ENCODE peak calls at places on chromosomes 12 and 14, in six cellular contexts. One of them, this sample, is unnamed.

GRCh38 chr12:51098611-51099010 is 15.2 kb upstream of the CSRNP2 start:
- DNase-seq in K562: no peak
- DNase-seq in upper lobe of left lung: no peak
- DNase-seq in SK-N-SH: no peak
- DNase-seq in A549: no peak
- DNase-seq in tibial nerve: no peak
- DNase-seq in this sample: no peak

GRCh38 chr14:101215266-101215665 is 311.7 kb upstream of the RTL1 start:
- DNase-seq in A549: no peak
- DNase-seq in K562: no peak
- DNase-seq in tibial nerve: no peak
- DNase-seq in SK-N-SH: no peak
- DNase-seq in upper lobe of left lung: no peak
- DNase-seq in this sample: no peak

GRCh38 chr12:33357181-33357580 is 82.4 kb downstream of the SYT10 start:
- DNase-seq in upper lobe of left lung: no peak
- DNase-seq in K562: no peak
- DNase-seq in tibial nerve: no peak
- DNase-seq in A549: no peak
- DNase-seq in SK-N-SH: no peak
- DNase-seq in this sample: no peak

GRCh38 chr12:131223171-131223761 is 269.6 kb downstream of the ADGRD1 start:
- DNase-seq in tibial nerve: no peak
- DNase-seq in upper lobe of left lung: peak; percentile 72
- DNase-seq in SK-N-SH: no peak
- DNase-seq in A549: no peak
- DNase-seq in K562: no peak
- DNase-seq in this sample: no peak

GRCh38 chr14:61184117-61184516 is 97.0 kb downstream of the TMEM30B start:
- DNase-seq in A549: no peak
- DNase-seq in K562: no peak
- DNase-seq in upper lobe of left lung: no peak
- DNase-seq in tibial nerve: no peak
- DNase-seq in SK-N-SH: no peak
- DNase-seq in this sample: no peak

GRCh38 chr12:64178122-64178521 is 44.0 kb downstream of the KICS2 start:
- DNase-seq in upper lobe of left lung: no peak
- DNase-seq in A549: no peak
- DNase-seq in K562: no peak
- DNase-seq in SK-N-SH: no peak
- DNase-seq in tibial nerve: no peak
- DNase-seq in this sample: no peak

GRCh38 chr12:106655577-106655976 is 72.8 kb downstream of the RFX4 start:
- DNase-seq in upper lobe of left lung: no peak
- DNase-seq in A549: no peak
- DNase-seq in SK-N-SH: no peak
- DNase-seq in tibial nerve: no peak
- DNase-seq in K562: no peak
- DNase-seq in this sample: no peak

GRCh38 chr12:53174881-53175491 is 5.5 kb upstream of the ZNF740 start:
- DNase-seq in SK-N-SH: no peak
- DNase-seq in K562: no peak
- DNase-seq in A549: peak; percentile 94
- DNase-seq in tibial nerve: no peak
- DNase-seq in upper lobe of left lung: no peak
- DNase-seq in this sample: no peak

GRCh38 chr12:10940389-10940788 is 1.3 kb upstream of the TAS2R14 start:
- DNase-seq in A549: peak; percentile 65
- DNase-seq in SK-N-SH: no peak
- DNase-seq in upper lobe of left lung: no peak
- DNase-seq in K562: no peak
- DNase-seq in tibial nerve: no peak
- DNase-seq in this sample: no peak

GRCh38 chr12:109475993-109476806 is 900 bp downstream of the KCTD10 start:
- DNase-seq in A549: no peak
- DNase-seq in SK-N-SH: peak; percentile 27
- DNase-seq in K562: no peak
- DNase-seq in upper lobe of left lung: no peak
- DNase-seq in tibial nerve: no peak
- DNase-seq in this sample: no peak

GRCh38 chr12:98453492-98453891 is 61.9 kb upstream of the TMPO start:
- DNase-seq in K562: no peak
- DNase-seq in SK-N-SH: no peak
- DNase-seq in A549: no peak
- DNase-seq in tibial nerve: no peak
- DNase-seq in upper lobe of left lung: no peak
- DNase-seq in this sample: no peak

GRCh38 chr12:117060927-117061300 is 38.3 kb downstream of the TESC start:
- DNase-seq in A549: no peak
- DNase-seq in upper lobe of left lung: no peak
- DNase-seq in SK-N-SH: no peak
- DNase-seq in tibial nerve: no peak
- DNase-seq in K562: no peak
- DNase-seq in this sample: no peak

GRCh38 chr12:110590806-110591326 is 7.7 kb upstream of the PPTC7 start:
- DNase-seq in SK-N-SH: no peak
- DNase-seq in tibial nerve: no peak
- DNase-seq in upper lobe of left lung: no peak
- DNase-seq in K562: no peak
- DNase-seq in A549: no peak
- DNase-seq in this sample: no peak

GRCh38 chr12:53070901-53071492 is 8.2 kb downstream of the SPRYD3 start:
- DNase-seq in tibial nerve: no peak
- DNase-seq in A549: no peak
- DNase-seq in SK-N-SH: no peak
- DNase-seq in K562: no peak
- DNase-seq in upper lobe of left lung: no peak
- DNase-seq in this sample: no peak

GRCh38 chr12:13128291-13129000 is 25.0 kb upstream of the GSG1 start:
- DNase-seq in K562: no peak
- DNase-seq in upper lobe of left lung: no peak
- DNase-seq in A549: no peak
- DNase-seq in SK-N-SH: no peak
- DNase-seq in tibial nerve: no peak
- DNase-seq in this sample: no peak

GRCh38 chr12:122868471-122869177 is 27.3 kb downstream of the VPS37B start:
- DNase-seq in tibial nerve: no peak
- DNase-seq in K562: no peak
- DNase-seq in upper lobe of left lung: no peak
- DNase-seq in SK-N-SH: no peak
- DNase-seq in A549: no peak
- DNase-seq in this sample: peak; percentile 26

GRCh38 chr12:109527489-109528123 is 45.7 kb downstream of the MMAB start:
- DNase-seq in SK-N-SH: no peak
- DNase-seq in upper lobe of left lung: no peak
- DNase-seq in tibial nerve: no peak
- DNase-seq in A549: no peak
- DNase-seq in K562: no peak
- DNase-seq in this sample: no peak

GRCh38 chr12:5623411-5623810 is 191.5 kb downstream of the NTF3 start:
- DNase-seq in A549: no peak
- DNase-seq in upper lobe of left lung: no peak
- DNase-seq in tibial nerve: no peak
- DNase-seq in K562: no peak
- DNase-seq in SK-N-SH: no peak
- DNase-seq in this sample: no peak

GRCh38 chr12:76303989-76304460 is 44.2 kb downstream of the BBS10 start:
- DNase-seq in A549: no peak
- DNase-seq in tibial nerve: no peak
- DNase-seq in upper lobe of left lung: no peak
- DNase-seq in K562: no peak
- DNase-seq in SK-N-SH: no peak
- DNase-seq in this sample: no peak

GRCh38 chr12:401235-402126 is at the start of gene CCDC77:
- DNase-seq in tibial nerve: peak; percentile 88
- DNase-seq in K562: peak; percentile 95
- DNase-seq in SK-N-SH: peak; percentile 95
- DNase-seq in upper lobe of left lung: peak; percentile 93
- DNase-seq in A549: peak; percentile 95
- DNase-seq in this sample: peak; percentile 92

GRCh38 chr12:77842430-77842829 is 11.7 kb downstream of the NAV3 start:
- DNase-seq in tibial nerve: no peak
- DNase-seq in A549: peak; percentile 17
- DNase-seq in upper lobe of left lung: no peak
- DNase-seq in K562: no peak
- DNase-seq in SK-N-SH: no peak
- DNase-seq in this sample: no peak

DNA sequence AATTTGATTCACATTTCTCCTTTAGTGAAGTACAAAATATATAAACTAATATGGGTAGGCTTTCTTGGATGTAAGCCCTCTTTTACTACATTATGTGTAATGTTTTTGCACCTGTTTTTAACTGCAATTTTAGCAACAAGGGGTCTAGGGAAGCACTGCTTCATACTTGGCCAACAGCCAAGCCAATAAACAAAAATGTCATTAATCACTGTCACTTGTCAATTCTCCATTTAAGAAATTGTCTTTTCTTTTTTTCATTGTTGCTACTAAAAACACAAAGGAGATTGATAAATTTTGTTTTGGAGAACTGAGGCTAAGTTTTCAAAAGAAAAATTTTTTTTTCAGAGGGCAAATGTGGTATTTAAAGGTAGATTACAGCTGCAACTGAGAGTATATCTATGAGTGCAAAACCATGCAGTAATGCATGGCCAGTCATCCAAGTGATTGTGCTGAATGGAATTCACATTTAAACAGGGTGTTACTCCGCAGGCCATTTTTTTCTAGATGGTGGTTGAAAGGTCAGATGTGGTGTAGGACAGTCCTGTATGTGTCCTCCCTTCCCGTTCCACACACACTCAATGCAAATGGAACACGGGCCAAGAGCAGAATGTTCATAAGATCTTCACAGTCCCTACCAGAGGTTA is 503.0 kb upstream of the LMO3 start:
- DNase-seq in tibial nerve: no peak
- DNase-seq in A549: peak; percentile 15
- DNase-seq in SK-N-SH: no peak
- DNase-seq in K562: no peak
- DNase-seq in upper lobe of left lung: no peak
- DNase-seq in this sample: no peak
- TF ChIP-seq EP300 in tibial nerve: no peak
- TF ChIP-seq EP300 in A549: no peak
- TF ChIP-seq EP300 in SK-N-SH: no peak
- TF ChIP-seq EP300 in K562: no peak
- TF ChIP-seq EP300 in upper lobe of left lung: no peak
- TF ChIP-seq EP300 in this sample: no peak

GRCh38 chr12:120674172-120674571 is 12.8 kb upstream of the MLEC start:
- DNase-seq in upper lobe of left lung: no peak
- DNase-seq in SK-N-SH: no peak
- DNase-seq in tibial nerve: no peak
- DNase-seq in K562: no peak
- DNase-seq in A549: no peak
- DNase-seq in this sample: no peak

GRCh38 chr12:120678572-120678971 is 8.4 kb upstream of the MLEC start:
- DNase-seq in upper lobe of left lung: no peak
- DNase-seq in SK-N-SH: no peak
- DNase-seq in K562: no peak
- DNase-seq in tibial nerve: no peak
- DNase-seq in A549: no peak
- DNase-seq in this sample: no peak

GRCh38 chr12:120680165-120680738 is 6.7 kb upstream of the MLEC start:
- DNase-seq in SK-N-SH: no peak
- DNase-seq in A549: no peak
- DNase-seq in K562: no peak
- DNase-seq in tibial nerve: no peak
- DNase-seq in upper lobe of left lung: no peak
- DNase-seq in this sample: no peak

GRCh38 chr12:120677765-120678473 is 9.0 kb upstream of the MLEC start:
- DNase-seq in tibial nerve: no peak
- DNase-seq in K562: peak; percentile 22
- DNase-seq in A549: peak; percentile 58
- DNase-seq in SK-N-SH: no peak
- DNase-seq in upper lobe of left lung: no peak
- DNase-seq in this sample: no peak
- TF ChIP-seq EP300 in tibial nerve: no peak
- TF ChIP-seq EP300 in K562: no peak
- TF ChIP-seq EP300 in A549: no peak
- TF ChIP-seq EP300 in SK-N-SH: no peak
- TF ChIP-seq EP300 in upper lobe of left lung: no peak
- TF ChIP-seq EP300 in this sample: no peak

GRCh38 chr12:1532796-1533195 is 61.6 kb downstream of the FBXL14 start:
- DNase-seq in A549: no peak
- DNase-seq in upper lobe of left lung: no peak
- DNase-seq in K562: no peak
- DNase-seq in SK-N-SH: no peak
- DNase-seq in tibial nerve: no peak
- DNase-seq in this sample: no peak

GRCh38 chr12:1532367-1532752 is 62.0 kb downstream of the FBXL14 start:
- DNase-seq in K562: no peak
- DNase-seq in upper lobe of left lung: no peak
- DNase-seq in A549: no peak
- DNase-seq in tibial nerve: no peak
- DNase-seq in SK-N-SH: no peak
- DNase-seq in this sample: no peak

GRCh38 chr12:1534708-1535107 is 59.7 kb downstream of the FBXL14 start:
- DNase-seq in SK-N-SH: no peak
- DNase-seq in A549: no peak
- DNase-seq in K562: no peak
- DNase-seq in tibial nerve: no peak
- DNase-seq in upper lobe of left lung: no peak
- DNase-seq in this sample: no peak

GRCh38 chr12:1533205-1533601 is 61.2 kb downstream of the FBXL14 start:
- DNase-seq in upper lobe of left lung: no peak
- DNase-seq in K562: peak; percentile 45
- DNase-seq in SK-N-SH: peak; percentile 49
- DNase-seq in tibial nerve: no peak
- DNase-seq in A549: no peak
- DNase-seq in this sample: no peak

DNA sequence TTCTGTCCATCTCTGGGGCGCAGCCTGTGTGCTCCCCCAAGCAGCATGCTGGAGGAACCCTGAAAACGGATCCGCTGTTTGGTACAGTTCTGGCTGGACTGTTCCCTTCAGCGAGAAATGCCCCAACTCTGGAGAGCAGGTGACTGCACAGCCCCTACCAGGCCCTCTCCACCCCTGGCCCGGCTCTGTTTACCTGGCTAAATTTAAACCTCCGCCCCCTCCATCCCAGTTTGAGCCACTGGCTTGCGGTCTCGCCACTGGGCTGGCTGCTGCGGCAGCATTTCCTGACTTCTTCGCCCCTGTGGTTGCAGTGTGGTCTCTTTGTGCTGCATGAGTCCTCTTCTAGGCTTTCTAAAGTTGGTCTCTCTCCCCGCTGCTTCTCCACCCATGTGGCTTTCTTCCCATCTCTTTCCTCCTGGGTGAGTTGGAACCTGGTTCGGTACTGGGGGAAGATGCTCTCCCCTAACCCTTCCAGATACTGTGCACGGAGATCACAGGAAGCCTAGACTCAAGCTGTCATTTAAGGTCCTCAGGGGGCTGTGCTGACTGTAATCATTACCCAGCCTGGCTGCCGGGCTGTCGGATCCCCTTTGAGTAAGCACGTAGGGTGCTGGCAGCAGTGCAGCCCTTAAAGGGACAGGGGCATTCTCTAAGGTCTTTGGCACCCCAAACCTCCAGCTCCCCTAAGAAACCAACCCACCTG is 60.6 kb downstream of the FBXL14 start:
- DNase-seq in SK-N-SH: no peak
- DNase-seq in upper lobe of left lung: no peak
- DNase-seq in tibial nerve: no peak
- DNase-seq in A549: no peak
- DNase-seq in K562: peak; percentile 21
- DNase-seq in this sample: no peak
- TF ChIP-seq EP300 in SK-N-SH: no peak
- TF ChIP-seq EP300 in upper lobe of left lung: no peak
- TF ChIP-seq EP300 in tibial nerve: no peak
- TF ChIP-seq EP300 in A549: no peak
- TF ChIP-seq EP300 in K562: no peak
- TF ChIP-seq EP300 in this sample: no peak

GRCh38 chr14:75711796-75712211 is 50.8 kb downstream of the TTLL5 start:
- DNase-seq in K562: peak; percentile 5
- DNase-seq in upper lobe of left lung: peak; percentile 39
- DNase-seq in A549: peak; percentile 68
- DNase-seq in SK-N-SH: no peak
- DNase-seq in tibial nerve: no peak
- DNase-seq in this sample: peak; percentile 67
- TF ChIP-seq EP300 in K562: no peak
- TF ChIP-seq EP300 in upper lobe of left lung: no peak
- TF ChIP-seq EP300 in A549: no peak
- TF ChIP-seq EP300 in SK-N-SH: peak; percentile 85
- TF ChIP-seq EP300 in tibial nerve: no peak
- TF ChIP-seq EP300 in this sample: no peak

This sample was measured in stomach.